ENCODE peak calls at places on chromosomes 16 and 17, in eight cellular contexts. One of them, this sample, is unnamed.
A peak's percentile ranks its signal among the peaks of the same experiment; 100 is the strongest.

GRCh38 chr16:83899272-83899897 is 470 bp downstream of the MLYCD start:
- DNase-seq in HEK293T: peak; percentile 62
- DNase-seq in kidney tubule cell: peak; percentile 61
- DNase-seq in GM12864: peak; percentile 16
- DNase-seq in NCI-H446 treated with DMSO at 0.1 percent for 48 hours: no peak
- DNase-seq in activated effector memory CD4-positive, alpha-beta T cell treated with Interleukin-2 at 50 U/mL for 16 hours: peak; percentile 10
- DNase-seq in endothelial cell: peak; percentile 61
- DNase-seq in erythroblast: peak; percentile 81
- DNase-seq in this sample: peak; percentile 42

GRCh38 chr17:60493847-60494321 is 32.2 kb downstream of the APPBP2 start:
- DNase-seq in GM12864: no peak
- DNase-seq in endothelial cell: no peak
- DNase-seq in kidney tubule cell: no peak
- DNase-seq in activated effector memory CD4-positive, alpha-beta T cell treated with Interleukin-2 at 50 U/mL for 16 hours: no peak
- DNase-seq in erythroblast: no peak
- DNase-seq in HEK293T: no peak
- DNase-seq in NCI-H446 treated with DMSO at 0.1 percent for 48 hours: no peak
- DNase-seq in this sample: no peak

GRCh38 chr17:76659928-76660614 is 16.5 kb upstream of the ST6GALNAC1 start:
- DNase-seq in kidney tubule cell: peak; percentile 89
- DNase-seq in activated effector memory CD4-positive, alpha-beta T cell treated with Interleukin-2 at 50 U/mL for 16 hours: peak; percentile 29
- DNase-seq in HEK293T: no peak
- DNase-seq in endothelial cell: no peak
- DNase-seq in NCI-H446 treated with DMSO at 0.1 percent for 48 hours: no peak
- DNase-seq in GM12864: no peak
- DNase-seq in erythroblast: peak; percentile 80
- DNase-seq in this sample: peak; percentile 53

GRCh38 chr17:37743612-37743874 is 1.3 kb downstream of the HNF1B start:
- DNase-seq in kidney tubule cell: peak; percentile 75
- DNase-seq in endothelial cell: peak; percentile 30
- DNase-seq in erythroblast: no peak
- DNase-seq in NCI-H446 treated with DMSO at 0.1 percent for 48 hours: no peak
- DNase-seq in GM12864: no peak
- DNase-seq in HEK293T: no peak
- DNase-seq in activated effector memory CD4-positive, alpha-beta T cell treated with Interleukin-2 at 50 U/mL for 16 hours: no peak
- DNase-seq in this sample: no peak

GRCh38 chr17:49910094-49910857 is 58.7 kb upstream of the DLX4 start:
- DNase-seq in kidney tubule cell: peak; percentile 72
- DNase-seq in endothelial cell: peak; percentile 20
- DNase-seq in erythroblast: no peak
- DNase-seq in GM12864: no peak
- DNase-seq in NCI-H446 treated with DMSO at 0.1 percent for 48 hours: no peak
- DNase-seq in activated effector memory CD4-positive, alpha-beta T cell treated with Interleukin-2 at 50 U/mL for 16 hours: no peak
- DNase-seq in HEK293T: no peak
- DNase-seq in this sample: no peak

GRCh38 chr17:35254107-35254802 is 11.4 kb downstream of the SLFN5 start:
- DNase-seq in activated effector memory CD4-positive, alpha-beta T cell treated with Interleukin-2 at 50 U/mL for 16 hours: no peak
- DNase-seq in GM12864: no peak
- DNase-seq in kidney tubule cell: peak; percentile 94
- DNase-seq in endothelial cell: peak; percentile 18
- DNase-seq in HEK293T: no peak
- DNase-seq in erythroblast: no peak
- DNase-seq in NCI-H446 treated with DMSO at 0.1 percent for 48 hours: no peak
- DNase-seq in this sample: no peak

GRCh38 chr16:8585942-8586341 is 4.4 kb downstream of the TMEM114 start:
- DNase-seq in activated effector memory CD4-positive, alpha-beta T cell treated with Interleukin-2 at 50 U/mL for 16 hours: no peak
- DNase-seq in GM12864: no peak
- DNase-seq in endothelial cell: no peak
- DNase-seq in NCI-H446 treated with DMSO at 0.1 percent for 48 hours: no peak
- DNase-seq in kidney tubule cell: no peak
- DNase-seq in HEK293T: no peak
- DNase-seq in erythroblast: no peak
- DNase-seq in this sample: no peak

GRCh38 chr17:36945959-36946725 is 2.6 kb upstream of the AATF start:
- DNase-seq in NCI-H446 treated with DMSO at 0.1 percent for 48 hours: no peak
- DNase-seq in GM12864: no peak
- DNase-seq in erythroblast: no peak
- DNase-seq in kidney tubule cell: no peak
- DNase-seq in HEK293T: no peak
- DNase-seq in activated effector memory CD4-positive, alpha-beta T cell treated with Interleukin-2 at 50 U/mL for 16 hours: no peak
- DNase-seq in endothelial cell: no peak
- DNase-seq in this sample: no peak

GRCh38 chr16:88077328-88078108 is 126.3 kb downstream of the BANP start:
- DNase-seq in HEK293T: no peak
- DNase-seq in GM12864: no peak
- DNase-seq in erythroblast: no peak
- DNase-seq in activated effector memory CD4-positive, alpha-beta T cell treated with Interleukin-2 at 50 U/mL for 16 hours: no peak
- DNase-seq in kidney tubule cell: no peak
- DNase-seq in NCI-H446 treated with DMSO at 0.1 percent for 48 hours: no peak
- DNase-seq in endothelial cell: no peak
- DNase-seq in this sample: no peak

GRCh38 chr16:24525970-24526559 is 13.3 kb upstream of the RBBP6 start:
- DNase-seq in HEK293T: no peak
- DNase-seq in erythroblast: no peak
- DNase-seq in endothelial cell: no peak
- DNase-seq in activated effector memory CD4-positive, alpha-beta T cell treated with Interleukin-2 at 50 U/mL for 16 hours: no peak
- DNase-seq in GM12864: no peak
- DNase-seq in kidney tubule cell: peak; percentile 56
- DNase-seq in NCI-H446 treated with DMSO at 0.1 percent for 48 hours: no peak
- DNase-seq in this sample: no peak

GRCh38 chr16:84641643-84642358 is 6.5 kb upstream of the KLHL36 start:
- DNase-seq in kidney tubule cell: no peak
- DNase-seq in erythroblast: no peak
- DNase-seq in NCI-H446 treated with DMSO at 0.1 percent for 48 hours: no peak
- DNase-seq in endothelial cell: no peak
- DNase-seq in GM12864: no peak
- DNase-seq in activated effector memory CD4-positive, alpha-beta T cell treated with Interleukin-2 at 50 U/mL for 16 hours: no peak
- DNase-seq in HEK293T: no peak
- DNase-seq in this sample: peak; percentile 18

GRCh38 chr16:68197250-68197649 is 38.7 kb downstream of the ESRP2 start:
- DNase-seq in erythroblast: no peak
- DNase-seq in activated effector memory CD4-positive, alpha-beta T cell treated with Interleukin-2 at 50 U/mL for 16 hours: no peak
- DNase-seq in endothelial cell: no peak
- DNase-seq in GM12864: no peak
- DNase-seq in HEK293T: no peak
- DNase-seq in kidney tubule cell: peak; percentile 91
- DNase-seq in NCI-H446 treated with DMSO at 0.1 percent for 48 hours: no peak
- DNase-seq in this sample: no peak

This sample was measured in CD4-positive, alpha-beta memory T cell.